ENCODE peak calls at places on chromosomes 12 and 14, in five cellular contexts. K is tibial nerve, J is left cardiac atrium, B is PC-9, A is T-helper 2 cell. D is an unnamed sample.

GRCh38 chr12:106090586-106091411 is 48.0 kb downstream of the NUAK1 start:
- DNase-seq in K (no peak), J (peak; percentile 70), B (no peak), A (no peak), D (no peak)

GRCh38 chr12:65695077-65695865 is 129.0 kb upstream of the HMGA2 start:
- DNase-seq in K (no peak), J (peak; percentile 58), B (peak; percentile 54), A (no peak), D (peak; percentile 84)

GRCh38 chr14:75489480-75489837 is 32.8 kb upstream of the BATF start:
- DNase-seq in K (no peak), J (no peak), B (no peak), A (no peak), D (no peak)

GRCh38 chr12:97650242-97650641 is 187.6 kb downstream of the RMST start:
- DNase-seq in K (no peak), J (no peak), B (no peak), A (no peak), D (no peak)

GRCh38 chr14:50520947-50521815 is 11.2 kb downstream of the MAP4K5 start:
- DNase-seq in K (no peak), J (peak; percentile 31), B (peak; percentile 36), A (peak; percentile 52), D (peak; percentile 57)

GRCh38 chr14:95191445-95192199 is 34.3 kb upstream of the DICER1 start:
- DNase-seq in K (no peak), J (no peak), B (no peak), A (no peak), D (no peak)

GRCh38 chr12:115451785-115452736 is 768.1 kb upstream of the TBX3 start:
- DNase-seq in K (no peak), J (peak; percentile 63), B (no peak), A (no peak), D (no peak)

GRCh38 chr12:46430340-46430948 is 57.9 kb upstream of the SLC38A2 start:
- DNase-seq in K (no peak), J (no peak), B (peak; percentile 28), A (no peak), D (no peak)

GRCh38 chr12:65171870-65172269 is 2.5 kb downstream of the LEMD3 start:
- DNase-seq in K (no peak), J (no peak), B (no peak), A (no peak), D (no peak)

GRCh38 chr14:88559852-88560251 is 3.0 kb upstream of the ZC3H14 start:
- DNase-seq in K (no peak), J (no peak), B (no peak), A (no peak), D (no peak)

GRCh38 chr12:84644936-84645335 is 267.7 kb downstream of the SLC6A15 start:
- DNase-seq in K (no peak), J (no peak), B (no peak), A (no peak), D (no peak)

GRCh38 chr12:106358410-106359241 is 1.1 kb downstream of the POLR3B start:
- DNase-seq in K (no peak), J (peak; percentile 46), B (no peak), A (no peak), D (no peak)

GRCh38 chr12:131865196-131865875 is 29.1 kb upstream of the ULK1 start:
- DNase-seq in K (no peak), J (no peak), B (peak; percentile 87), A (no peak), D (no peak)

GRCh38 chr12:65876898-65877721 is 52.8 kb downstream of the HMGA2 start:
- DNase-seq in K (no peak), J (no peak), B (peak; percentile 77), A (no peak), D (no peak)

GRCh38 chr12:66539451-66539850 is 139.4 kb downstream of the GRIP1 start:
- DNase-seq in K (no peak), J (no peak), B (no peak), A (no peak), D (no peak)

GRCh38 chr14:34237677-34238076 is 224.4 kb downstream of the SPTSSA start:
- DNase-seq in K (no peak), J (no peak), B (no peak), A (no peak), D (no peak)

GRCh38 chr14:58118097-58118496 is 33.9 kb downstream of the ARMH4 start:
- DNase-seq in K (no peak), J (no peak), B (no peak), A (no peak), D (no peak)

GRCh38 chr12:22042981-22043669 is 2.9 kb upstream of the CMAS start:
- DNase-seq in K (no peak), J (no peak), B (peak; percentile 12), A (no peak), D (no peak)

GRCh38 chr12:45231515-45232145 is 15.7 kb downstream of the ANO6 start:
- DNase-seq in K (no peak), J (no peak), B (no peak), A (no peak), D (no peak)

GRCh38 chr12:28963554-28963953 is 185.5 kb upstream of the FAR2 start:
- DNase-seq in K (no peak), J (no peak), B (no peak), A (no peak), D (peak; percentile 32)

GRCh38 chr14:55458800-55459577 is 18.6 kb upstream of the TBPL2 start:
- DNase-seq in K (no peak), J (no peak), B (no peak), A (no peak), D (no peak)

GRCh38 chr14:31297112-31297511 is 89.5 kb upstream of the HECTD1 start:
- DNase-seq in K (no peak), J (no peak), B (no peak), A (no peak), D (no peak)

GRCh38 chr12:57631566-57632368 is 1.2 kb downstream of the B4GALNT1 start:
- DNase-seq in K (no peak), J (no peak), B (no peak), A (no peak), D (no peak)

GRCh38 chr14:103109789-103110415 is 13.4 kb upstream of the TNFAIP2 start:
- DNase-seq in K (no peak), J (peak; percentile 62), B (peak; percentile 93), A (no peak), D (no peak)

GRCh38 chr12:113900711-113901110 is 65.4 kb downstream of the RBM19 start:
- DNase-seq in K (no peak), J (no peak), B (no peak), A (no peak), D (no peak)

GRCh38 chr12:28987538-28988383 is 161.3 kb upstream of the FAR2 start:
- DNase-seq in K (no peak), J (no peak), B (no peak), A (no peak), D (no peak)

GRCh38 chr12:53219956-53220856 is 11.8 kb downstream of the RARG start:
- DNase-seq in K (peak; percentile 55), J (peak; percentile 73), B (peak; percentile 57), A (peak; percentile 64), D (no peak)

GRCh38 chr12:52050116-52050770 is 999 bp upstream of the NR4A1 start:
- DNase-seq in K (no peak), J (peak; percentile 44), B (no peak), A (no peak), D (no peak)

GRCh38 chr14:95683793-95684192 is 2.4 kb upstream of the TCL1B start:
- DNase-seq in K (no peak), J (no peak), B (no peak), A (no peak), D (no peak)

GRCh38 chr14:58815781-58816297 is 178.1 kb downstream of the DACT1 start:
- DNase-seq in K (no peak), J (no peak), B (no peak), A (no peak), D (no peak)

GRCh38 chr14:94536836-94537235 is 24.4 kb upstream of the SERPINA4 start:
- DNase-seq in K (no peak), J (no peak), B (no peak), A (no peak), D (no peak)

GRCh38 chr14:51609251-51609986 is 42.3 kb upstream of the FRMD6 start:
- DNase-seq in K (no peak), J (no peak), B (no peak), A (no peak), D (no peak)

GRCh38 chr14:85516239-85517112 is 13.5 kb upstream of the FLRT2 start:
- DNase-seq in K (no peak), J (no peak), B (no peak), A (no peak), D (no peak)

GRCh38 chr12:111437816-111438454 is 32.2 kb downstream of the SH2B3 start:
- DNase-seq in K (peak; percentile 59), J (peak; percentile 84), B (peak; percentile 29), A (no peak), D (peak; percentile 56)

GRCh38 chr14:68390731-68391130 is 402.1 kb downstream of the ZFP36L1 start:
- DNase-seq in K (no peak), J (no peak), B (no peak), A (no peak), D (no peak)

GRCh38 chr12:132583311-132583710 is 27.1 kb downstream of the LRCOL1 start:
- DNase-seq in K (no peak), J (no peak), B (no peak), A (no peak), D (no peak)

GRCh38 chr12:56602239-56602638 is 27.9 kb downstream of the BAZ2A start:
- DNase-seq in K (no peak), J (no peak), B (no peak), A (no peak), D (no peak)